ENCODE peak calls at places on chromosomes 1 and 21, in four cellular contexts. P is spleen; V is CD8-positive, alpha-beta memory T cell; A is uterus. R is an unnamed sample.

GRCh38 chr1:23395849-23396248 is 26.2 kb upstream of the ZNF436 start:
- DNase-seq in P (no peak), V (no peak), A (no peak), R (no peak)

GRCh38 chr1:245952383-245952989 is 554.6 kb downstream of the SMYD3 start:
- DNase-seq in P (no peak), V (no peak), A (no peak), R (no peak)

GRCh38 chr1:58754683-58755467 is 29.0 kb downstream of the JUN start:
- DNase-seq in P (no peak), V (peak; percentile 20), A (no peak), R (no peak)

GRCh38 chr1:33346921-33347649 is 26.2 kb upstream of the A3GALT2 start:
- DNase-seq in P (no peak), V (no peak), A (peak; percentile 75), R (no peak)

GRCh38 chr1:8671313-8671917 is 146.0 kb downstream of the RERE start:
- DNase-seq in P (no peak), V (no peak), A (peak; percentile 69), R (peak; percentile 67)

GRCh38 chr1:205294175-205294913 is 27.2 kb downstream of the NUAK2 start:
- DNase-seq in P (no peak), V (no peak), A (peak; percentile 58), R (no peak)

GRCh38 chr1:245396615-245397014 is 241.8 kb downstream of the KIF26B start:
- DNase-seq in P (no peak), V (no peak), A (no peak), R (no peak)

GRCh38 chr1:205310981-205311704 is 10.4 kb downstream of the NUAK2 start:
- DNase-seq in P (no peak), V (no peak), A (no peak), R (no peak)

GRCh38 chr1:31715097-31715872 is 11.5 kb upstream of the COL16A1 start:
- DNase-seq in P (peak; percentile 87), V (peak; percentile 10), A (peak; percentile 97), R (peak; percentile 93)

GRCh38 chr1:224879404-224879803 is 50.1 kb upstream of the DNAH14 start:
- DNase-seq in P (no peak), V (no peak), A (no peak), R (no peak)

GRCh38 chr1:19605884-19606442 is 38.1 kb upstream of the NBL1 start:
- DNase-seq in P (no peak), V (no peak), A (no peak), R (no peak)

GRCh38 chr1:31930827-31931226 is 7.3 kb downstream of the PTP4A2 start:
- DNase-seq in P (no peak), V (no peak), A (no peak), R (no peak)

GRCh38 chr1:35884934-35885333 is 1.9 kb downstream of the AGO1 start:
- DNase-seq in P (no peak), V (no peak), A (no peak), R (no peak)

GRCh38 chr1:35888255-35888654 is 5.2 kb downstream of the AGO1 start:
- DNase-seq in P (no peak), V (no peak), A (no peak), R (no peak)

GRCh38 chr1:35885961-35886558 is 3.1 kb downstream of the AGO1 start:
- DNase-seq in P (no peak), V (no peak), A (no peak), R (no peak)

GRCh38 chr1:35887508-35887907 is 4.5 kb downstream of the AGO1 start:
- DNase-seq in P (no peak), V (no peak), A (no peak), R (no peak)

GRCh38 chr1:35886606-35887431 is 3.8 kb downstream of the AGO1 start:
- DNase-seq in P (no peak), V (no peak), A (no peak), R (no peak)
- H3K4me1 ChIP-seq in P (peaks cover 71% of the 10 kb centered on the region), V (peaks cover 45% of the 10 kb centered on the region), A (no peaks in the 10 kb centered on the region), R (no peaks in the 10 kb centered on the region)

GRCh38 chr21:45415943-45416611 is 11.1 kb downstream of the COL18A1 start:
- DNase-seq in P (peak; percentile 43), V (no peak), A (no peak), R (no peak)

GRCh38 chr21:45415188-45415942 is 10.4 kb downstream of the COL18A1 start:
- DNase-seq in P (peak; percentile 61), V (no peak), A (no peak), R (no peak)

GRCh38 chr21:45413922-45414321 is 9.0 kb downstream of the COL18A1 start:
- DNase-seq in P (peak; percentile 56), V (no peak), A (no peak), R (no peak)

GRCh38 chr21:45412909-45413581 is 8.1 kb downstream of the COL18A1 start:
- DNase-seq in P (peak; percentile 72), V (no peak), A (no peak), R (no peak)

DNA sequence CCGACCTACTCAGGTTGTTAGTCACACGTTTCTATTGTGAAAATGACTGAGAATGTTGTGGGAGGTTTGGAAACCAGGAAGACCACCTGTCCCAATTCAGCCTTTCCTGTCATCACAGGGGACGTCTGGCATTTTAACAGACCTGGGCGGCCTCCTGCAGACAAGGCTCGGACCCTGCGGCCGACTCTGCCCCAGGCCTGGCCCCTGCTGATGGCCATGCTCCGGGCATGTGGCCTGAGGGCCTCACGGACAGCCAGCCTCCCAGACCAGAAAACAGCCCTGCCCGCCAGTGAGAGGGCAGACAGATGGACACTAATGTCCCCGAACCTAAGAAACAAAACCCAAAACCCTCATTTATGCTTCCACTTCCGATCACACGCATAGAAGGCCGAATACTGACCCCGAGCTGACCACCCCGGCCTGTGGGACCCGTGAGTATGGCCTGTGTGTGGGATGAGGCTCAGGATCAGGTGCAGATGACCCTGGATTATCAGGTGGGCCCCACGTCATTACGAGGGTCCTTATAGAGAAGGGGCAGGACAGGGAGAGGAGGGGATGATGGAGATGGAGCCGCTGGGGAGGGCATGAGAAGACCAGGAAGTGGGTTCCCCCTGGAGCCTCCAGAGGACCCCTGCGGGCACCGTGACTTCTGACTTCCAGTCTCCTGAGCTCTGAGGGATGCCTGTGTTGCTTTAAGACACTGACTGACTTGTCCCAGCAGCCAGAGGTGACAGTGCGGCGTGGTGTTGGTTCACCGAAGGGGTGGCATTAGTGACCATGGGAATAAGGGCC is 9.6 kb downstream of the COL18A1 start:
- DNase-seq in P (peak; percentile 54), V (no peak), A (no peak), R (no peak)
- H3K4me1 ChIP-seq in P (peaks cover 46% of the 10 kb centered on the region), V (no peaks in the 10 kb centered on the region), A (no peaks in the 10 kb centered on the region), R (no peaks in the 10 kb centered on the region)

GRCh38 chr21:33268392-33268735 is 2.2 kb downstream of the IL10RB start:
- DNase-seq in P (no peak), V (no peak), A (no peak), R (no peak)
- H3K4me1 ChIP-seq in P (peaks cover 76% of the 10 kb centered on the region), V (peaks cover 33% of the 10 kb centered on the region), A (no peaks in the 10 kb centered on the region), R (no peaks in the 10 kb centered on the region)

DNA sequence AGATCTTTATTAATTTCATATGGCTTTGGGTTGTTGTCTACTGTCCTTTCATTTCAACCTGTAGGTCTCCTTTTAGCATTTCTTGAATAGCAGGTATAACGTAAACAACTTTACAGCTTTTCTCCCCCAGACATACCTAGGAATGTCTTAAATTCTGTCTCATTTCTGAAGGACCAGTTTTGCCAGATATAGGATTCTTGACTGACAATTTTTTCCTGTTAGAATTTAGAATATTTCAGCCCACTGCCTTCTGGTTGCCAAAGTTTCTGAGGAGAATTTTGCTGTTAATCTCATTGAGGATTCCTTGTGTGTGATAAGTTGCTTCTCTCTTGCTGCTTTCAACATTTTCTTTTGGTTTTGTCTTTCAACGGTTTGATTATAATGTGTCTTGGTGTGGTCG is 60.1 kb downstream of the CCDC30 start:
- DNase-seq in P (no peak), V (no peak), A (no peak), R (no peak)
- H3K4me1 ChIP-seq in P (no peaks in the 10 kb centered on the region), V (no peaks in the 10 kb centered on the region), A (no peaks in the 10 kb centered on the region), R (no peaks in the 10 kb centered on the region)

GRCh38 chr1:21763694-21764419 is 19.1 kb downstream of the USP48 start:
- DNase-seq in P (no peak), V (no peak), A (no peak), R (no peak)
- H3K4me1 ChIP-seq in P (peaks cover 98% of the 10 kb centered on the region), V (peaks cover 33% of the 10 kb centered on the region), A (no peaks in the 10 kb centered on the region), R (peaks cover 79% of the 10 kb centered on the region)

GRCh38 chr21:45327458-45328197 is 39.9 kb upstream of the POFUT2 start:
- DNase-seq in P (peak; percentile 68), V (no peak), A (no peak), R (no peak)

GRCh38 chr21:45330075-45330781 is 42.5 kb upstream of the POFUT2 start:
- DNase-seq in P (peak; percentile 58), V (no peak), A (peak; percentile 70), R (no peak)

GRCh38 chr21:45329261-45330074 is 41.8 kb upstream of the POFUT2 start:
- DNase-seq in P (peak; percentile 61), V (no peak), A (no peak), R (no peak)

GRCh38 chr21:45326834-45327457 is 39.3 kb upstream of the POFUT2 start:
- DNase-seq in P (peak; percentile 61), V (no peak), A (no peak), R (no peak)

DNA sequence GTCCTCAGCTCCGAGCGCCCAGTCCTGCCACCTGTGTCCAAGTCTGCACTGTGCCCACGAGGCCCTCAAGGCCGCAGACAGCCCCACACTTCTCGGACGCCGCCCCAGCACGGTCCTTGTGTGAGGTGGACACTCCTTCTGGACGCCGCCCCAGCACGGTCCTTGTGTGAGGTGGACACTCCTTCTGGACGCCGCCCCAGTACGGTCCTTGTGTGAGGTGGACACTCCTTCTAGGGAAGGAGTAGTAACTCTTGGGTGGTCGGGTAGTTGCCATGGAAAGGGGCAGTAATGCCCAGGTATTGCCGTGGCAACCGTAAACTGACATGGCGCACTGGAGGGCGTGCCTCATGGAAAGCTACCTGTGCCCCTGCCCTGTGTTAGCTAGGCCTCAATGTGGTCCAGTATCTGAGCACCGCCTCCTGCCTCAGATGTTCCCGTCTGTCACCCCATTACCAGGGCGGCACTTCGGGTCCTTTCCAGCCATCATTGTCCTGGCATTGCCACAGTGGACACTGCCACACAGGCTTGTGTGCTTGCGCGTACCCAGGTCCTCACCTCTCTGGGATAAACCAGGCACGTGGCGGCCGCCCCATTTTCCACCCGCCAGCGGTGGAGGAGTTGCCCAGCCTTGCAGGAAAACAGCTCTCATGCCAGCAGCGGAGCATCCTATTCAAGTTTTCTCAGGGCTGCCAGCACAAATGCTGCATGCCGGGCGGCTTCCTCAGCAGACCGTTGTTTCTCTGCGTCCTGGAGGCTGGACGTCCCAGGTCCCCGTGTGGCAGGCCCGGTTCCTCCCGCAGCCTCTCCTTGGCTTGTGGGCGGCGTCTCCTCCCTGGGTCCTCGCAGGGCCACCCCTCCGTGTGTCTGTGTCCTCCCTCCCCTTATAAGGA is 40.7 kb upstream of the POFUT2 start:
- DNase-seq in P (peak; percentile 71), V (no peak), A (no peak), R (no peak)
- H3K4me1 ChIP-seq in P (peaks cover 24% of the 10 kb centered on the region), V (peaks cover 3% of the 10 kb centered on the region), A (peaks cover 14% of the 10 kb centered on the region), R (peaks cover 61% of the 10 kb centered on the region)

GRCh38 chr1:91021686-91022517 is at the start of gene ZNF644:
- DNase-seq in P (peak; percentile 96), V (peak; percentile 88), A (peak; percentile 93), R (peak; percentile 83)
- H3K4me1 ChIP-seq in P (peaks cover 65% of the 10 kb centered on the region), V (peaks cover 55% of the 10 kb centered on the region), A (no peaks in the 10 kb centered on the region), R (peaks cover 53% of the 10 kb centered on the region)

GRCh38 chr1:34869754-34870153 is 10.2 kb upstream of the SMIM12 start:
- DNase-seq in P (no peak), V (no peak), A (no peak), R (no peak)
- H3K4me1 ChIP-seq in P (peaks cover 23% of the 10 kb centered on the region), V (peaks cover 14% of the 10 kb centered on the region), A (no peaks in the 10 kb centered on the region), R (peaks cover 5% of the 10 kb centered on the region)